ENCODE peak calls at places on chromosomes 3 and 15, in seven cellular contexts. Q is PC-3, Z is AG10803, F is transverse colon, L is fibroblast of lung, J is HFFc6, V is stomach. P is an unnamed sample.

GRCh38 chr3:166734734-166735133 is 645.4 kb downstream of the ZBBX start:
- DNase-seq in F (no peak), Q (peak; percentile 72), J (no peak), Z (no peak), L (no peak), V (no peak), P (no peak)

GRCh38 chr3:134009345-134010000 is 20.3 kb downstream of the SLCO2A1 start:
- DNase-seq in L (peak; percentile 28), Z (peak; percentile 84), Q (peak; percentile 57), J (peak; percentile 49), F (no peak), V (no peak), P (peak; percentile 64)

GRCh38 chr3:36813320-36813719 is 49.0 kb upstream of the DCLK3 start:
- DNase-seq in F (no peak), Z (no peak), Q (no peak), L (no peak), J (no peak), V (no peak), P (no peak)

GRCh38 chr3:150237490-150237889 is 170.6 kb upstream of the TSC22D2 start:
- DNase-seq in V (no peak), Q (peak; percentile 98), L (peak; percentile 49), Z (peak; percentile 73), F (no peak), J (peak; percentile 68), P (no peak)

GRCh38 chr3:141507392-141508066 is 20.7 kb downstream of the RASA2 start:
- DNase-seq in F (no peak), L (no peak), Q (no peak), Z (no peak), J (no peak), V (no peak), P (no peak)

GRCh38 chr3:45244356-45244755 is 18.3 kb upstream of the TMEM158 start:
- DNase-seq in Z (peak; percentile 18), J (no peak), F (no peak), L (no peak), V (no peak), Q (no peak), P (no peak)

GRCh38 chr3:2535206-2535605 is 436.5 kb downstream of the CNTN4 start:
- DNase-seq in F (no peak), L (no peak), Q (no peak), V (no peak), Z (no peak), J (no peak), P (no peak)

GRCh38 chr15:59892995-59893394 is 111.1 kb upstream of the FOXB1 start:
- DNase-seq in J (no peak), V (no peak), F (no peak), Q (peak; percentile 16), Z (no peak), L (no peak), P (peak; percentile 11)

GRCh38 chr15:67999320-68000100 is 54.6 kb upstream of the PIAS1 start:
- DNase-seq in L (no peak), Q (peak; percentile 82), Z (no peak), V (no peak), F (no peak), J (no peak), P (no peak)

GRCh38 chr3:168803536-168803935 is 707.8 kb upstream of the GOLIM4 start:
- DNase-seq in Z (peak; percentile 47), V (no peak), F (no peak), Q (peak; percentile 37), J (peak; percentile 11), L (peak; percentile 19), P (no peak)

GRCh38 chr3:194097141-194097880 is 38.6 kb upstream of the HES1 start:
- DNase-seq in Z (no peak), F (no peak), Q (peak; percentile 45), V (peak; percentile 28), L (no peak), J (no peak), P (no peak)

GRCh38 chr3:141950572-141951493 is 74.4 kb downstream of the ATP1B3 start:
- DNase-seq in V (no peak), J (no peak), F (no peak), Z (no peak), Q (no peak), L (no peak), P (no peak)

GRCh38 chr3:105032541-105032940 is 334.2 kb upstream of the ALCAM start:
- DNase-seq in Q (no peak), F (no peak), J (no peak), L (no peak), V (peak; percentile 59), Z (no peak), P (no peak)

GRCh38 chr3:193589129-193589528 is 3.9 kb upstream of the OPA1 start:
- DNase-seq in J (no peak), Z (no peak), L (no peak), V (no peak), F (no peak), Q (no peak), P (no peak)

GRCh38 chr3:58217209-58217811 is 6.5 kb upstream of the DNASE1L3 start:
- DNase-seq in F (peak; percentile 73), L (peak; percentile 67), Z (peak; percentile 60), V (peak; percentile 77), Q (peak; percentile 87), J (peak; percentile 57), P (peak; percentile 74)

GRCh38 chr15:47843124-47843663 is 125.9 kb downstream of the SEMA6D start:
- DNase-seq in L (no peak), J (no peak), V (no peak), F (no peak), Z (no peak), Q (no peak), P (no peak)

GRCh38 chr15:90910441-90911301 is 7.6 kb downstream of the MAN2A2 start:
- DNase-seq in L (no peak), F (no peak), Z (no peak), V (no peak), Q (no peak), J (no peak), P (no peak)

GRCh38 chr3:131702156-131702555 is 199.4 kb upstream of the MRPL3 start:
- DNase-seq in Z (peak; percentile 81), F (no peak), Q (peak; percentile 31), J (peak; percentile 52), L (no peak), V (no peak), P (no peak)

GRCh38 chr15:81502436-81502835 is 128.4 kb upstream of the TMC3 start:
- DNase-seq in Q (no peak), J (no peak), L (no peak), Z (no peak), V (no peak), F (no peak), P (no peak)

GRCh38 chr3:42023380-42023779 is 61.5 kb upstream of the ULK4 start:
- DNase-seq in Z (no peak), J (no peak), Q (no peak), L (no peak), F (no peak), V (no peak), P (no peak)

GRCh38 chr3:72797773-72798543 is 50.3 kb downstream of the SHQ1 start:
- DNase-seq in F (peak; percentile 17), J (peak; percentile 65), Z (peak; percentile 10), Q (no peak), V (peak; percentile 45), L (peak; percentile 19), P (no peak)

GRCh38 chr3:73520931-73521461 is 103.7 kb downstream of the PDZRN3 start:
- DNase-seq in F (peak; percentile 63), Z (peak; percentile 88), J (no peak), Q (no peak), V (no peak), L (peak; percentile 66), P (no peak)

GRCh38 chr3:134337071-134337482 is 37.2 kb downstream of the AMOTL2 start:
- DNase-seq in V (no peak), Z (no peak), Q (no peak), J (no peak), F (no peak), L (no peak), P (no peak)

GRCh38 chr3:152229692-152230091 is 39.0 kb upstream of the MBNL1 start:
- DNase-seq in Z (no peak), J (no peak), V (no peak), Q (no peak), F (no peak), L (no peak), P (no peak)
- TF ChIP-seq CTCF in Z (no peak), J (no peak), V (no peak), Q (no peak), F (no peak), L (no peak), P (no peak)

GRCh38 chr3:7407107-7407506 is 546.2 kb downstream of the GRM7 start:
- DNase-seq in V (no peak), Q (no peak), L (no peak), J (no peak), Z (no peak), F (no peak), P (no peak)

DNA sequence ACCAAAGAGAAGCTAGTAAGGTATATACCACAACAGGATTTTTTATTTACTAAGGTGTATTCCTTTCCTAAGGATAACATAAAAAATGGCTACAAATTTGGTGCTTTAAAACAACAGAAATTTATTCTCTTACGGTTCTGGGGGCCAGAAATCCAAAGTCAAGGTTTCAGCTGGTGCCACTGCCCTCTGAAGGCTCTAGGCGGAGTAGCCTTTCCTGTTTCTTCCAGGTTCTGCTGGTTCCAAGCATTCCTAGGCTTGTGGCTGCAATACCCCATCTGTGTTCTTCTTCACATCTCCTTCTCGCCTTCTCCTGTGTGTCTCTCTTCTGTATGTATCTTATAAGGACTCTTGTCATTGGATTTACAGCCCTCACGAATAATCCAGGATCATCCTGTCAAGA is 549.9 kb downstream of the GRM7 start:
- DNase-seq in J (no peak), Q (no peak), L (no peak), Z (no peak), V (no peak), F (no peak), P (no peak)
- TF ChIP-seq CTCF in J (no peak), Q (no peak), L (no peak), Z (no peak), V (no peak), F (no peak), P (no peak)

GRCh38 chr3:177284383-177284881 is 87.2 kb upstream of the TBL1XR1 start:
- DNase-seq in L (peak; percentile 82), Q (no peak), Z (peak; percentile 67), F (peak; percentile 59), V (no peak), J (no peak), P (no peak)
- TF ChIP-seq CTCF in L (no peak), Q (no peak), Z (peak; percentile 7), F (no peak), V (no peak), J (no peak), P (no peak)

DNA sequence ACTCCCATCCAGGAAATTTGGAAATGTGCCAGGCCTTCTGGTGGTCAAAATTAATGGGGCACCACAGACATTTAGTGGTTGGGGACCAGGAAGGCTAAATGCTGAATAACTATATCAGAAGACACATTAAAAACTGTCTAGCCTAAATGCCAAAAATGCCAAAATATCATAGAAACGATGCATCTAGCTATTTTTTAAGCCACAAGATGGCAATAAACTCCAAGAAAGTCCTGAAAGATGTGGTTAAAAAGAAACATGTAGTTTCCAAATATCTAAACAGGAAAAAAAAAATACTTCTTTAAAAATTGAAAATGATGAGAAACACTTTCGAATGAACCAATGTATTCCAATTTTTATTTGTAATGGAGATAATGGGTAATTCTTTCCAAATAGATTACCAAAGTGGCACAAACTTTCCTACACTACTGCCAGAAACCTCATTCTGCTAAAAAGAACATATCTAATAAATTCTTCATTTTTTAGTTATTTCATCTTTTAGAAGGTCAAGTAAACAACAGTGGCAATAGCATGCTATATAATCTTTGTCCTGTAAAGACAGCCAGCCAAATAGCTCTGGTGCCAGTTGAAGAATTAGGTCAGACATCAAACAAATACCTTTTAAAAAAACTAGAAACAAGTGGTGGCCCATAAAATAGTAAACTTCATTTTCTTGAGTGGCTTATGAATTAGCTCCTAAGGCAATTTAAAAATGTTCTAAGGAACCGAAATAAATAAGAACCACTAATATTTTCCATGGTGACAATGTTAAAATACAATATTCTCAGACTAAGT is 19.7 kb downstream of the CCDC14 start:
- DNase-seq in L (peak; percentile 41), F (no peak), Q (no peak), J (peak; percentile 16), Z (peak; percentile 44), V (no peak), P (no peak)
- TF ChIP-seq CTCF in L (peak; percentile 7), F (peak; percentile 12), Q (peak; percentile 48), J (peak; percentile 72), Z (peak; percentile 59), V (no peak), P (peak; percentile 18)

P was measured in astrocyte of the cerebellum.